ENCODE peak calls at places on chromosomes 7 and 10, in nine cellular contexts. C, X, Y, R, A, I, D, V and F are unnamed samples.
A peak's percentile ranks its signal among the peaks of the same experiment; 100 is the strongest.

GRCh38 chr7:767580-767940 is 40.5 kb upstream of the PRKAR1B start:
- DNase-seq in D (no peak), Y (peak; percentile 34), C (no peak), A (no peak), X (no peak), I (no peak), R (no peak), V (no peak), F (no peak)

GRCh38 chr10:118811675-118812392 is 57.1 kb upstream of the CACUL1 start:
- DNase-seq in Y (no peak), A (no peak), D (no peak), X (no peak), I (no peak), R (no peak), V (no peak), C (no peak), F (no peak)

GRCh38 chr10:54837479-54837878 is 36.4 kb upstream of the PCDH15 start:
- DNase-seq in V (no peak), X (no peak), A (no peak), C (no peak), D (no peak), R (no peak), I (no peak), Y (no peak), F (no peak)

GRCh38 chr10:34178196-34178595 is 636.9 kb downstream of the PARD3 start:
- DNase-seq in I (no peak), A (no peak), C (no peak), V (no peak), R (no peak), X (no peak), Y (no peak), D (no peak), F (no peak)

GRCh38 chr10:8102708-8103401 is 48.4 kb downstream of the GATA3 start:
- DNase-seq in D (no peak), A (no peak), X (peak; percentile 9), C (no peak), I (no peak), R (peak; percentile 32), V (no peak), Y (no peak), F (no peak)

GRCh38 chr7:137488038-137488437 is 144.5 kb upstream of the PTN start:
- DNase-seq in C (no peak), I (no peak), A (peak; percentile 16), R (no peak), Y (peak; percentile 17), V (no peak), D (no peak), X (no peak), F (no peak)

GRCh38 chr7:16347461-16348192 is 73.7 kb downstream of the CRPPA start:
- DNase-seq in X (peak; percentile 26), D (peak; percentile 9), V (no peak), R (no peak), Y (peak; percentile 35), I (no peak), A (peak; percentile 46), C (no peak), F (no peak)

GRCh38 chr7:37050801-37051200 is 326.5 kb upstream of the AOAH start:
- DNase-seq in I (no peak), A (no peak), V (no peak), C (no peak), X (no peak), Y (no peak), R (no peak), D (no peak), F (no peak)

GRCh38 chr10:126628746-126629145 is 41.7 kb downstream of the C10orf90 start:
- DNase-seq in I (no peak), R (no peak), V (no peak), Y (no peak), D (no peak), A (no peak), C (no peak), X (no peak), F (no peak)

GRCh38 chr7:47188653-47189315 is 393.1 kb downstream of the TNS3 start:
- DNase-seq in R (no peak), A (no peak), V (no peak), I (peak; percentile 66), X (no peak), Y (no peak), D (no peak), C (no peak), F (no peak)

GRCh38 chr10:67539312-67539711 is 156.7 kb downstream of the CTNNA3 start:
- DNase-seq in Y (no peak), D (no peak), I (no peak), X (no peak), A (no peak), V (no peak), C (no peak), R (no peak), F (no peak)

GRCh38 chr7:105642264-105642663 is 61.0 kb upstream of the EFCAB10 start:
- DNase-seq in I (no peak), C (no peak), Y (no peak), X (no peak), V (no peak), A (no peak), R (no peak), D (no peak), F (no peak)

GRCh38 chr7:77887567-77887966 is 89.0 kb downstream of the PHTF2 start:
- DNase-seq in D (peak; percentile 59), Y (peak; percentile 86), C (no peak), I (no peak), A (peak; percentile 51), V (peak; percentile 82), X (no peak), R (no peak), F (no peak)

GRCh38 chr10:74238031-74238431 is 87.0 kb downstream of the ADK start:
- DNase-seq in A (peak; percentile 81), I (no peak), Y (peak; percentile 65), V (no peak), C (no peak), X (no peak), D (no peak), R (no peak), F (no peak)

GRCh38 chr10:119026301-119027110 is 3.0 kb upstream of the NANOS1 start:
- DNase-seq in X (no peak), I (no peak), A (peak; percentile 64), Y (peak; percentile 74), R (no peak), V (no peak), D (no peak), C (no peak), F (no peak)

GRCh38 chr7:18623389-18623788 is 127.8 kb downstream of the HDAC9 start:
- DNase-seq in C (no peak), Y (no peak), I (no peak), X (peak; percentile 41), A (no peak), D (no peak), V (no peak), R (no peak), F (no peak)

GRCh38 chr10:118373786-118374185 is 31.7 kb upstream of the FAM204A start:
- DNase-seq in Y (peak; percentile 45), X (peak; percentile 9), I (no peak), A (peak; percentile 80), V (peak; percentile 90), D (peak; percentile 57), C (no peak), R (no peak), F (no peak)

GRCh38 chr10:110356628-110357245 is 52.0 kb upstream of the SMNDC1 start:
- DNase-seq in R (no peak), Y (peak; percentile 69), A (peak; percentile 84), C (peak; percentile 61), V (no peak), D (no peak), I (no peak), X (peak; percentile 83), F (peak; percentile 77)

GRCh38 chr7:45150199-45150598 is 7.4 kb upstream of the RAMP3 start:
- DNase-seq in D (no peak), V (no peak), I (no peak), X (no peak), Y (no peak), R (no peak), A (no peak), C (no peak), F (no peak)